ENCODE peak calls at places on chromosome 20, in five cellular contexts. N, W, S, E and T are unnamed samples.

GRCh38 chr20:5168582-5169396 is 42.0 kb downstream of the CDS2 start:
- DNase-seq in E (peak; percentile 38), N (no peak), W (no peak), S (no peak), T (no peak)

GRCh38 chr20:23437126-23437894 is 2.2 kb upstream of the CSTL1 start:
- DNase-seq in S (no peak), W (no peak), N (no peak), E (no peak), T (no peak)

GRCh38 chr20:12012241-12013222 is 94.8 kb downstream of the BTBD3 start:
- DNase-seq in W (no peak), E (peak; percentile 52), N (no peak), S (peak; percentile 11), T (no peak)

GRCh38 chr20:1894471-1894950 is 696 bp upstream of the SIRPA start:
- DNase-seq in E (peak; percentile 59), W (no peak), S (no peak), N (peak; percentile 86), T (no peak)

GRCh38 chr20:42701948-42702347 is 487.8 kb downstream of the PTPRT start:
- DNase-seq in W (no peak), E (no peak), N (no peak), S (no peak), T (no peak)

GRCh38 chr20:62644044-62644795 is 1.9 kb downstream of the SLCO4A1 start:
- DNase-seq in W (no peak), E (no peak), N (no peak), S (no peak), T (no peak)

GRCh38 chr20:37392441-37393195 is 46.7 kb downstream of the SRC start:
- DNase-seq in W (no peak), E (no peak), S (no peak), N (peak; percentile 37), T (peak; percentile 38)

GRCh38 chr20:43188234-43188653 is 1.5 kb downstream of the PTPRT start:
- DNase-seq in S (no peak), N (no peak), E (no peak), W (no peak), T (no peak)

GRCh38 chr20:24781061-24781980 is 167.7 kb upstream of the CST7 start:
- DNase-seq in E (peak; percentile 36), W (no peak), S (no peak), N (no peak), T (peak; percentile 36)

GRCh38 chr20:19231359-19232035 is 19.1 kb downstream of the SLC24A3 start:
- DNase-seq in W (no peak), N (no peak), E (no peak), S (no peak), T (no peak)

GRCh38 chr20:18019068-18019467 is 38.6 kb downstream of the OVOL2 start:
- DNase-seq in S (no peak), E (peak; percentile 4), W (no peak), N (no peak), T (no peak)

GRCh38 chr20:60160451-60160850 is 202.2 kb downstream of the CDH26 start:
- DNase-seq in N (no peak), W (no peak), E (no peak), S (no peak), T (no peak)

GRCh38 chr20:35515949-35516645 is 13.4 kb downstream of the C20orf173 start:
- DNase-seq in E (peak; percentile 86), N (no peak), W (peak; percentile 21), S (peak; percentile 73), T (no peak)

GRCh38 chr20:49310695-49311094 is 32.8 kb upstream of the ZNFX1 start:
- DNase-seq in E (peak; percentile 19), S (peak; percentile 76), W (no peak), N (no peak), T (no peak)

GRCh38 chr20:44465001-44465560 is 10.6 kb upstream of the TTPAL start:
- DNase-seq in N (no peak), W (no peak), S (no peak), E (no peak), T (no peak)

GRCh38 chr20:3980260-3981131 is 34.9 kb downstream of the RNF24 start:
- DNase-seq in S (peak; percentile 51), W (peak; percentile 52), N (no peak), E (peak; percentile 73), T (no peak)

GRCh38 chr20:49386848-49387605 is 95.4 kb downstream of the KCNB1 start:
- DNase-seq in S (no peak), N (no peak), W (no peak), E (no peak), T (no peak)

GRCh38 chr20:8370774-8371173 is 238.7 kb downstream of the PLCB1 start:
- DNase-seq in W (no peak), S (no peak), N (no peak), E (no peak), T (no peak)

GRCh38 chr20:57909763-57910331 is 200.0 kb upstream of the PMEPA1 start:
- DNase-seq in E (no peak), W (no peak), N (no peak), S (no peak), T (no peak)

GRCh38 chr20:45445805-45446562 is 23.6 kb upstream of the WFDC2 start:
- DNase-seq in N (no peak), S (no peak), E (no peak), W (no peak), T (no peak)

GRCh38 chr20:58585753-58586540 is 65.1 kb upstream of the STX16 start:
- DNase-seq in S (no peak), W (no peak), E (no peak), N (no peak), T (no peak)

GRCh38 chr20:33568378-33569289 is 78.7 kb downstream of the CBFA2T2 start:
- DNase-seq in S (no peak), E (no peak), W (no peak), N (no peak), T (no peak)

GRCh38 chr20:36575066-36575743 is 1.8 kb downstream of the TGIF2 start:
- DNase-seq in E (peak; percentile 54), N (peak; percentile 68), W (no peak), S (no peak), T (peak; percentile 59)

GRCh38 chr20:17558154-17558940 is 11.5 kb upstream of the DSTN start:
- DNase-seq in W (peak; percentile 69), E (peak; percentile 91), N (no peak), S (peak; percentile 83), T (no peak)

GRCh38 chr20:53080969-53081871 is 109.1 kb downstream of the TSHZ2 start:
- DNase-seq in E (peak; percentile 27), W (no peak), N (no peak), S (peak; percentile 52), T (peak; percentile 48)

GRCh38 chr20:35104685-35105295 is 12.2 kb upstream of the TRPC4AP start:
- DNase-seq in N (no peak), S (no peak), W (no peak), E (peak; percentile 10), T (no peak)